ENCODE peak calls at places on chromosomes 2 and 18, in ten cellular contexts. O, Q, F, R, B, K, X, H, I and C are unnamed samples.

GRCh38 chr2:33015421-33016142 is 68.8 kb downstream of the LTBP1 start:
- DNase-seq in O (no peak), Q (no peak), F (no peak), I (no peak), R (peak), H (peak), B (no peak), X (peak), K (peak), C (no peak)

GRCh38 chr2:1591978-1592907 is 152.1 kb downstream of the PXDN start:
- DNase-seq in K (peak), X (no peak), I (no peak), Q (peak), O (peak), F (no peak), H (peak), B (peak), R (peak), C (peak)

GRCh38 chr18:23650963-23651927 is 11.5 kb downstream of the ANKRD29 start:
- DNase-seq in I (no peak), K (peak), R (peak), O (no peak), F (no peak), H (peak), X (peak), B (no peak), Q (no peak), C (no peak)

GRCh38 chr2:235518317-235519090 is 24.7 kb downstream of the AGAP1 start:
- DNase-seq in I (no peak), X (peak), K (no peak), B (no peak), Q (no peak), R (peak), F (no peak), H (peak), O (no peak), C (no peak)

GRCh38 chr2:142863485-142863921 is 14.0 kb upstream of the KYNU start:
- DNase-seq in X (no peak), O (no peak), Q (no peak), B (no peak), I (no peak), R (no peak), H (no peak), K (peak), F (no peak), C (no peak)

GRCh38 chr2:22153974-22154373 is 1030.2 kb downstream of the TDRD15 start:
- DNase-seq in Q (no peak), I (no peak), H (no peak), O (no peak), B (no peak), X (no peak), F (no peak), K (no peak), R (no peak), C (no peak)

GRCh38 chr2:75607988-75608683 is 38.4 kb upstream of the MRPL19 start:
- DNase-seq in R (no peak), I (no peak), X (no peak), B (no peak), H (no peak), F (no peak), Q (no peak), K (no peak), O (no peak), C (no peak)

GRCh38 chr2:108575132-108575966 is 41.1 kb downstream of the LIMS1 start:
- DNase-seq in H (peak), F (no peak), I (no peak), R (peak), Q (no peak), B (no peak), K (peak), X (peak), O (no peak), C (no peak)

GRCh38 chr2:54570925-54571694 is 115.0 kb downstream of the SPTBN1 start:
- DNase-seq in F (no peak), K (peak), R (peak), Q (peak), X (peak), H (peak), I (peak), B (no peak), O (no peak), C (peak)

GRCh38 chr2:64987963-64988419 is 1.2 kb upstream of the SLC1A4 start:
- DNase-seq in O (no peak), K (peak), H (peak), I (no peak), F (no peak), Q (no peak), X (no peak), R (no peak), B (no peak), C (no peak)

GRCh38 chr2:105888625-105889024 is 143.9 kb downstream of the NCK2 start:
- DNase-seq in B (no peak), F (no peak), R (peak), Q (no peak), O (no peak), X (no peak), H (no peak), K (no peak), I (peak), C (peak)

GRCh38 chr18:28175047-28175929 is 1.6 kb downstream of the CDH2 start:
- DNase-seq in K (no peak), B (peak), H (peak), R (peak), O (peak), F (no peak), I (no peak), X (peak), Q (peak), C (peak)